ENCODE peak calls at places on chromosome 21, in six cellular contexts. G is mammary epithelial cell, T is SJSA1, X is transverse colon, Q is neural progenitor cell, C is heart right ventricle. J is an unnamed sample.

GRCh38 chr21:21096956-21097355 is 98.7 kb downstream of the NCAM2 start:
- DNase-seq in C (no peak), G (no peak), T (no peak), X (no peak), Q (no peak), J (no peak)

GRCh38 chr21:43876605-43877004 is 11.6 kb downstream of the AGPAT3 start:
- DNase-seq in Q (no peak), X (no peak), C (no peak), T (no peak), G (no peak), J (no peak)

GRCh38 chr21:25561668-25562641 is 45.3 kb downstream of the MRPL39 start:
- DNase-seq in Q (peak; percentile 69), X (peak; percentile 68), G (no peak), T (peak; percentile 85), C (peak; percentile 44), J (no peak)

GRCh38 chr21:39891111-39891510 is 23.9 kb downstream of the PCP4 start:
- DNase-seq in G (no peak), C (no peak), Q (no peak), T (no peak), X (no peak), J (no peak)

GRCh38 chr21:41767606-41768370 is 936 bp upstream of the RIPK4 start:
- DNase-seq in T (peak; percentile 61), C (no peak), G (peak; percentile 69), Q (peak; percentile 71), X (no peak), J (no peak)

GRCh38 chr21:43364851-43365424 is 62.0 kb downstream of the SIK1 start:
- DNase-seq in G (no peak), C (peak; percentile 17), X (no peak), T (no peak), Q (no peak), J (no peak)

GRCh38 chr21:28393279-28393678 is 599.4 kb downstream of the LTN1 start:
- DNase-seq in T (no peak), G (peak; percentile 81), Q (no peak), C (no peak), X (peak; percentile 83), J (no peak)

GRCh38 chr21:44377922-44378645 is 24.7 kb downstream of the TRPM2 start:
- DNase-seq in C (no peak), Q (no peak), X (no peak), G (no peak), T (no peak), J (no peak)

GRCh38 chr21:28233536-28234220 is 759.0 kb downstream of the LTN1 start:
- DNase-seq in X (no peak), G (no peak), T (no peak), C (no peak), Q (no peak), J (no peak)

GRCh38 chr21:45138199-45139002 is 64.0 kb downstream of the ADARB1 start:
- DNase-seq in X (peak; percentile 69), Q (peak; percentile 87), G (no peak), T (peak; percentile 43), C (peak; percentile 59), J (peak; percentile 27)

GRCh38 chr21:45347712-45348477 is 57.1 kb upstream of the COL18A1 start:
- DNase-seq in G (no peak), T (no peak), X (no peak), C (peak; percentile 30), Q (no peak), J (no peak)

GRCh38 chr21:46118305-46118870 is 20.5 kb downstream of the COL6A2 start:
- DNase-seq in T (no peak), G (no peak), C (no peak), X (no peak), Q (no peak), J (no peak)

GRCh38 chr21:16530656-16531055 is 800.9 kb downstream of the USP25 start:
- DNase-seq in T (no peak), C (no peak), X (no peak), Q (no peak), G (no peak), J (no peak)

GRCh38 chr21:41827951-41828883 is 50.9 kb downstream of the PRDM15 start:
- DNase-seq in X (no peak), G (no peak), Q (no peak), T (no peak), C (no peak), J (no peak)

GRCh38 chr21:41186763-41187536 is 19.0 kb downstream of the BACE2 start:
- DNase-seq in C (no peak), T (no peak), X (no peak), Q (no peak), G (peak; percentile 40), J (no peak)

GRCh38 chr21:45421071-45421845 is 16.3 kb downstream of the COL18A1 start:
- DNase-seq in X (peak; percentile 67), T (no peak), Q (no peak), C (peak; percentile 31), G (peak; percentile 20), J (no peak)

GRCh38 chr21:18244721-18245486 is at the start of gene CHODL:
- DNase-seq in Q (peak; percentile 49), T (no peak), X (no peak), G (no peak), C (peak; percentile 8), J (no peak)

GRCh38 chr21:26127918-26128317 is 42.7 kb downstream of the APP start:
- DNase-seq in X (no peak), G (peak; percentile 34), Q (no peak), T (peak; percentile 76), C (no peak), J (no peak)

GRCh38 chr21:8992731-8993174 is 1528.6 kb upstream of the TPTE start:
- DNase-seq in G (no peak), T (no peak), Q (no peak), C (no peak), X (no peak), J (no peak)
- H3K27ac ChIP-seq in G (no peak overlapping the region), T (no peak overlapping the region), Q (no peak overlapping the region), C (no peak overlapping the region), X (no peak overlapping the region), J (no peak overlapping the region)

DNA sequence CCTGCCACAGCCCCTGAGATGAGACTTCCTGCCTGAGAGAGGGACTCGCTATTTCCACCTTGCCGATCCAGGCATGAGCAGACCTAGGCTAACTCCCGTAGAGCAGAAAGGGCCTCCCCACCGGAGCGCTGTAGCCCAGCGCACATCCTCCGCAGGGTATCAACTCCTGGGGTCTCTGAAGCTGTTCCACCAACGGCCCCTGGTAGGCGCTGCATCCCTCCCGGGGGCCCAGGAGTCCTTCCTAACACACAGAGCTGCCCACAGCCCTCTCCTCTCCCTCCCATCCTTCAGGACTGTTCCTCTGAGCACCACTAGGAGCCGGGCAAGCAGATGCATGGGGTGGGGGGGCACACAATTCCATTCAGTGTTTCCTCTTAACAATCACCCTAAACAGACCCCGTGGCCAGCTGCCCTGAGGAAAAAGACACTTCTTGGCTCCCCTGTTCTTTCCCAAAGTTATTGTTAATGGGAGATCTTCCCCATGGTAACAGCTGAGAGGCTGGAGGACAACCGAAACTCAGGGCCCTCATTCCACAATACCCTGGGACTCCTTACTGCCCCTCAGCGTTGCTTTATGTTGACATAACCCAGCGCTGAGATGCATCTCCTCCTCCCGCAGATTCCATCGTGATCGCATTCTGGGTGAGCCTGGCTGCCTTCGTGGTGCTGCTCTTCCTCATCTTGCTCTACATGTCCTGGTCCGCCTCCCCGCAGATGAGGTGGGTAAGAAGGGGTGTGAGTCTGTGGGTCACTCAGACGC is 7.5 kb downstream of the MRAP start:
- DNase-seq in G (no peak), T (no peak), C (no peak), Q (peak; percentile 91), X (no peak), J (peak; percentile 42)
- H3K27ac ChIP-seq in G (no peak overlapping the region), T (no peak overlapping the region), C (no peak overlapping the region), Q (no peak overlapping the region), X (no peak overlapping the region), J (peak overlapping the region; percentile 77)

GRCh38 chr21:37560385-37560784 is 193.8 kb downstream of the DYRK1A start:
- DNase-seq in T (no peak), G (no peak), Q (no peak), C (peak; percentile 28), X (no peak), J (no peak)
- H3K27ac ChIP-seq in T (no peak overlapping the region), G (no peak overlapping the region), Q (no peak overlapping the region), C (peak overlapping the region; percentile 30), X (no peak overlapping the region), J (no peak overlapping the region)

DNA sequence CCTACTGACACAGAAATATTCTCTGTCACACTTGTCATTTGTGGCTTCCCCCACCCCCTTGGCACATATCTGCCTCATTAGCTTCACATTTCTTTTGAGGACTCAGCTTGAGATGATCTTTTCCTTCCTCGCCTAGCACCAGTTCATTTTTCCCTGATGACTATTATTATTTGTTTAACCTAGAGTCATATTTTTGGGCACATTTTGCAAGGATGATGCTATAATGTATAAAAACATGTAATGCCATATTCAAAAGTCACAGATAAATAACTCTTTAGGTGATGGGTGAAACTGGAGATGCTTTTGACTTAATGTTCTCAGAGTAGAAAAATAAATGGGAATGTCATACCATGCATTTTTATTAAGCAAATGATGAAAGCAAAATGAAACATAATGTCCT is 202.7 kb downstream of the BACH1 start:
- DNase-seq in Q (no peak), G (no peak), X (no peak), C (no peak), T (no peak), J (no peak)
- H3K27ac ChIP-seq in Q (no peak overlapping the region), G (no peak overlapping the region), X (no peak overlapping the region), C (no peak overlapping the region), T (no peak overlapping the region), J (no peak overlapping the region)

DNA sequence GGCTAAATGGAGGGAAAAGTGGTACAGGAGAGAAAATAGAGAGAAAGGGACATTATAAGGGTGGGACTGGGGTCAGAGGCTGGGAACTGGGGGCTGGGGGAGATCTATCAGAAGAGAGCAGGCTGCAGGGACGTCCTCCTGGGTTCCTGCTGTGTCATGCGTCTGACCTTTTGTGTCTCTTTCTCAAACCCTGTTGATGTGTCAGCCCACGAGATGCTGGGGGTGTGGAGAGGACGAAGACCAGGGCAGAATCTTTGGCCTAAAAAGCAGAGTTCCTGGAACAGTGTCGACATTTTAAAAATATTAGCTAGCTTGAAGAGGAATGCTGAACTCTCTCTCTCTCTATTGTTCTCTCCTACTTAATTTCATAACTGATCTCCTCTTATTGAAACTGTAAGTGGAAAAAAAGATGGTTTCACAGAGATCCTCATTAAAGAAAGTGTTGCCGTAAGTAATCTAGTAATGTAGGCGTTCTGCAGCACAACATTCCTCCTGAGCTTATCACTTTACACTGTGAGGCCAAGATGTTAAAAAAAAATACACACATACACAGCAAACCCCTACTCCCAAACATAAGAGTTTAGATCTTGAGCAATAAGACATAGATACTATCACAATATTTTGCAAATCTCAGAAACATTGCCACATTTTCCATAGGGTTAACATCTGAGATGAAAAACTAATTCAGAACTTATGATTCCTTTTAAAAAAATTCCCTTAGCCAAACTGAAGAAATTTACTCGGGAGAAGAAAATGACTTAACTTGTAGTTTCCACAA is 52.6 kb downstream of the RUNX1 start:
- DNase-seq in Q (no peak), T (no peak), X (no peak), C (no peak), G (peak; percentile 42), J (no peak)
- H3K27ac ChIP-seq in Q (no peak overlapping the region), T (no peak overlapping the region), X (no peak overlapping the region), C (no peak overlapping the region), G (no peak overlapping the region), J (no peak overlapping the region)